ENCODE peak calls at places on chromosomes 1 and 21, in five cellular contexts. G is fibroblast of lung, H is stomach, P is H7, I is ovary. T is an unnamed sample.
A peak's percentile ranks its signal among the peaks of the same experiment; 100 is the strongest.

GRCh38 chr1:228393811-228394570 is 12.6 kb downstream of the TRIM11 start:
- DNase-seq in H (no peak), I (no peak), G (no peak), P (no peak), T (no peak)

GRCh38 chr1:91831132-91831930 is 54.6 kb downstream of the TGFBR3 start:
- DNase-seq in H (no peak), G (peak; percentile 20), I (no peak), P (no peak), T (peak; percentile 65)

GRCh38 chr1:230145953-230146476 is 79.0 kb downstream of the GALNT2 start:
- DNase-seq in I (no peak), G (no peak), H (no peak), P (no peak), T (no peak)

GRCh38 chr1:171922999-171923398 is 81.7 kb downstream of the DNM3 start:
- DNase-seq in H (no peak), I (no peak), G (no peak), P (no peak), T (no peak)

GRCh38 chr21:44485254-44485793 is 30.0 kb downstream of the LRRC3 start:
- DNase-seq in H (no peak), G (no peak), P (peak; percentile 91), I (no peak), T (no peak)

GRCh38 chr1:51520700-51521248 is 1.7 kb upstream of the EPS15 start:
- DNase-seq in P (no peak), I (no peak), H (no peak), G (no peak), T (no peak)

GRCh38 chr1:58997637-58998036 is 213.8 kb upstream of the JUN start:
- DNase-seq in H (no peak), I (no peak), P (no peak), G (no peak), T (no peak)

GRCh38 chr21:16536661-16537359 is 807.0 kb downstream of the USP25 start:
- DNase-seq in H (no peak), I (no peak), G (peak; percentile 67), P (no peak), T (no peak)

GRCh38 chr1:219518168-219518905 is 94.6 kb downstream of the ZC3H11B start:
- DNase-seq in G (peak; percentile 98), P (no peak), H (no peak), I (no peak), T (peak; percentile 42)

GRCh38 chr21:33858672-33859372 is 56.8 kb downstream of the ATP5PO start:
- DNase-seq in G (no peak), P (peak; percentile 70), H (no peak), I (no peak), T (no peak)

GRCh38 chr1:103945774-103946173 is 196.1 kb downstream of the AMY1C start:
- DNase-seq in P (no peak), I (no peak), H (no peak), G (no peak), T (no peak)

GRCh38 chr1:220119043-220119512 is 25.1 kb downstream of the IARS2 start:
- DNase-seq in G (no peak), I (no peak), P (no peak), H (no peak), T (no peak)

DNA sequence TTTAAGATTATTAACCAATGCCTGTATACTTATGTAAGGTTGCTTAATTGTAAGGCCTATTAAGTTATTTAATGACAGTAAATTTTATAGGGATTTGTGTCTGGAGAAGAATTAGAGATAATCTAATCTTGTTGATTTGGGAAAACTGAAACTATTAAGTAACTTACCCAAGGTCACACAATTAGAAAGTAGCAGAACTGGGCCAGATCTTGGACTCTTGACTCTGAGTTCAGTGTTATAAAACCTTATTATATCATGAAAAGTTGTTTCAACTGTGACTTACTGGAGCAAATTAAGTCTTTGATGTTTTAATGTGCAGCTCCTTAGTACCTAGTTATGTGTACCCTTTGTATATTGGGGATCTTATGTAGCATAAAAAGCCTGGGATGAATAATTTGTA is 38.6 kb downstream of the CAMTA1 start:
- DNase-seq in P (no peak), I (no peak), G (no peak), H (no peak), T (no peak)
- H3K4me3 ChIP-seq in P (no peak overlapping the region), I (no peak overlapping the region), G (no peak overlapping the region), H (no peak overlapping the region), T (no peak overlapping the region)

GRCh38 chr1:161098161-161099068 is at the start of gene KLHDC9:
- DNase-seq in P (peak; percentile 97), I (peak; percentile 81), H (peak; percentile 85), G (peak; percentile 87), T (no peak)

GRCh38 chr1:161100534-161100933 is 2.4 kb downstream of the KLHDC9 start:
- DNase-seq in I (no peak), H (no peak), G (no peak), P (no peak), T (no peak)

GRCh38 chr1:161096015-161096414 is 2.1 kb upstream of the KLHDC9 start:
- DNase-seq in H (no peak), P (no peak), I (no peak), G (no peak), T (no peak)

GRCh38 chr1:161096514-161096913 is 1.6 kb upstream of the KLHDC9 start:
- DNase-seq in P (peak; percentile 11), I (no peak), G (no peak), H (no peak), T (no peak)

GRCh38 chr1:161099090-161099802 is 1.1 kb downstream of the KLHDC9 start:
- DNase-seq in I (no peak), P (no peak), G (no peak), H (no peak), T (no peak)
- H3K4me3 ChIP-seq in I (peak overlapping the region; percentile 48), P (peak overlapping the region; percentile 93), G (no peak overlapping the region), H (peak overlapping the region; percentile 71), T (no peak overlapping the region)

DNA sequence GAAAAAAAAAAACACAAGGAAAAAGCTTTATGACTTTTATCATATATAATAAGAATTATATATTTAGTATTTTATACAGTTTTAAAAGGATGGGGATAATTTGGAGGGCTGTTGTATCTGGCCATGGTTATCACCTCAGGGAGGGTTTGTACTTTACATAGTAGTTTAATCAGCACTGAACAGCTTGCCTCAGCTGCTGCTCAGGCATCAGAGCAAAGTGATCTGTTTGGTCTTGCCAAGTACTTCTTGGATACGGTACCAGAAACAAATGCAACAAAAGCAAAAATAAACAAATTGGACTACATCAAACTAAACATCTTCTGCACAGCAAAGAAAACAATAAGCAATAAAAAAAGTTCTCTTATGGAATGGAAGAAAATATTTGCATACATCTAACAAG is 2.6 kb upstream of the SPTA1 start:
- DNase-seq in I (no peak), G (no peak), H (no peak), P (no peak), T (no peak)
- H3K4me3 ChIP-seq in I (no peak overlapping the region), G (no peak overlapping the region), H (no peak overlapping the region), P (no peak overlapping the region), T (no peak overlapping the region)

GRCh38 chr1:13543927-13544556 is 30.2 kb upstream of the LRRC38 start:
- DNase-seq in P (peak; percentile 65), G (peak; percentile 3), H (peak; percentile 27), I (peak; percentile 34), T (no peak)

GRCh38 chr1:13546791-13547190 is 33.0 kb upstream of the LRRC38 start:
- DNase-seq in G (no peak), I (no peak), H (no peak), P (no peak), T (no peak)

GRCh38 chr1:13540871-13541270 is 27.1 kb upstream of the LRRC38 start:
- DNase-seq in P (no peak), I (no peak), H (no peak), G (no peak), T (no peak)

GRCh38 chr1:13541435-13542215 is 27.8 kb upstream of the LRRC38 start:
- DNase-seq in P (no peak), H (no peak), G (no peak), I (no peak), T (no peak)

DNA sequence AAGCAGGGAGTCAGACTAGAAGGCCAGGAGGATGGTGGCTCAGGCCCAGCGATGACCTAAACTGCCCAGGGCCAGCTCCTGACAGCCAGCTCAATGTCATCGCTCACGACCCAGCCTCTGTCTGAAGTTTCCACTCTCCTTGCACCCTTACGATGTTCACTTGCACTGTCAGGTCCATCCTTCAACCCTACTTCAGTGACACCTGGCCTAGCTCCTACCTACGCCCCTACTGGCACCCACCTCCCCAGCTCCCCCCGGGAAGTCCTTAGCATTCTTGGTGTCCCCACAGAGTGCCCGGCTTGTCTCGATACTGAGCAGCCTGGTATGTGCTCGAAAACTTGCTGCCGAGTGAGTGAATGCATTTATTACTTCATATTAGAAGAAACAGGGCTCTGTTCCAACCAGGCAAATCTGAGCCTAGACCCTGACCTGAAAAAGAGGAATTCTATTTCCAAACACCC is 29.7 kb upstream of the LRRC38 start:
- DNase-seq in P (no peak), H (no peak), G (no peak), I (peak; percentile 19), T (no peak)
- H3K4me3 ChIP-seq in P (no peak overlapping the region), H (no peak overlapping the region), G (no peak overlapping the region), I (no peak overlapping the region), T (no peak overlapping the region)

GRCh38 chr1:174428739-174429138 is 19.0 kb upstream of the GPR52 start:
- DNase-seq in I (no peak), H (no peak), G (no peak), P (no peak), T (no peak)

GRCh38 chr1:174433451-174433850 is 14.3 kb upstream of the GPR52 start:
- DNase-seq in G (peak; percentile 73), I (no peak), P (no peak), H (no peak), T (peak; percentile 45)

GRCh38 chr1:174426153-174426552 is 21.6 kb upstream of the GPR52 start:
- DNase-seq in I (no peak), H (no peak), G (no peak), P (no peak), T (no peak)

GRCh38 chr1:174425121-174425520 is 22.6 kb upstream of the GPR52 start:
- DNase-seq in H (no peak), P (no peak), I (no peak), G (no peak), T (no peak)

GRCh38 chr1:174428033-174428432 is 19.7 kb upstream of the GPR52 start:
- DNase-seq in G (no peak), I (no peak), H (no peak), P (no peak), T (no peak)
- H3K4me3 ChIP-seq in G (no peak overlapping the region), I (no peak overlapping the region), H (no peak overlapping the region), P (no peak overlapping the region), T (no peak overlapping the region)

GRCh38 chr1:203451849-203452784 is 23.5 kb upstream of the PRELP start:
- DNase-seq in I (no peak), G (no peak), H (no peak), P (no peak), T (no peak)

GRCh38 chr1:203454986-203455471 is 20.6 kb upstream of the PRELP start:
- DNase-seq in G (peak; percentile 37), H (no peak), P (no peak), I (no peak), T (no peak)

GRCh38 chr1:203453616-203454015 is 22.0 kb upstream of the PRELP start:
- DNase-seq in H (no peak), P (no peak), I (no peak), G (no peak), T (no peak)

GRCh38 chr1:203450541-203451149 is 25.0 kb upstream of the PRELP start:
- DNase-seq in I (no peak), G (no peak), P (peak; percentile 60), H (no peak), T (no peak)

DNA sequence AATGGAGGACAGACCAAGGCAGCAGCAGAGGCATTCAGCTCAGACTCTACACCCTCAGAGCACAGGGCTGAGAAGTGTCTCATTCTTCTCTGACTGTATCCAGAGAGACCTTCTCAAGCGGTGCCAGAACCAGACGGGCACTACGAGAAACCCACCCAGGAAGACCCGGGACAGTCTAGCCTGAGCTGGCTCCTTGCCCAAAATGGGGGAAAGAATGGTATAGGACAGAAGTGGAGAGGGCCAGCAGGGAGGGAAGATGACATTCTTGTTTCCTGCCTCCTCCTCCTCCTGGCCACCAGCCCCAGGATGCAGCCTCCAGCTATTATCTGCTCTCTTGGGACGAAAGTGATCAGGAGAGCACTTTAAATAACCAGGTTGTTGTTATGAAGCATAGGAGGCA is 22.6 kb upstream of the PRELP start:
- DNase-seq in H (no peak), P (no peak), G (no peak), I (peak; percentile 36), T (no peak)
- H3K4me3 ChIP-seq in H (no peak overlapping the region), P (no peak overlapping the region), G (no peak overlapping the region), I (no peak overlapping the region), T (no peak overlapping the region)